ENCODE peak calls at places on chromosomes 13 and 19, in six cellular contexts. X is K562, E is GM12878, I is HCT116, O is SK-N-SH, A is HepG2. S is an unnamed sample.

GRCh38 chr13:39210961-39211534 is 172.8 kb downstream of the NHLRC3 start:
- DNase-seq in A (no peak), I (no peak), E (no peak), O (no peak), X (no peak), S (no peak)

GRCh38 chr13:111650626-111651025 is 330.2 kb downstream of the TEX29 start:
- DNase-seq in O (no peak), A (no peak), I (no peak), X (no peak), E (no peak), S (no peak)

GRCh38 chr19:51246153-51246552 is 4.7 kb upstream of the SIGLECL1 start:
- DNase-seq in A (peak), E (no peak), O (no peak), I (no peak), X (peak), S (no peak)

GRCh38 chr19:15466851-15467733 is 2.7 kb upstream of the RASAL3 start:
- DNase-seq in A (no peak), X (no peak), O (no peak), E (peak), I (no peak), S (no peak)

GRCh38 chr19:14368011-14368513 is 13.2 kb upstream of the ADGRE5 start:
- DNase-seq in I (no peak), X (peak), A (no peak), E (no peak), O (no peak), S (no peak)

GRCh38 chr19:31348416-31349159 is 648 bp downstream of the TSHZ3 start:
- DNase-seq in A (no peak), O (peak), X (no peak), E (no peak), I (no peak), S (no peak)

GRCh38 chr13:102724923-102725322 is 30.1 kb upstream of the METTL21C start:
- DNase-seq in A (peak), I (no peak), E (no peak), X (peak), O (peak), S (peak)

GRCh38 chr19:53662209-53662608 is 30.4 kb downstream of the DPRX start:
- DNase-seq in I (no peak), O (no peak), X (no peak), A (no peak), E (no peak), S (no peak)

GRCh38 chr19:49152218-49152550 is 3.0 kb downstream of the HRC start:
- DNase-seq in E (no peak), I (no peak), X (no peak), O (no peak), A (no peak), S (no peak)

GRCh38 chr19:44566984-44567383 is 37.5 kb upstream of the CEACAM20 start:
- DNase-seq in O (no peak), A (no peak), I (no peak), E (no peak), X (no peak), S (no peak)

GRCh38 chr13:24274452-24274971 is 34.9 kb upstream of the C1QTNF9 start:
- DNase-seq in A (no peak), O (no peak), I (no peak), E (peak), X (no peak), S (no peak)

GRCh38 chr19:47377208-47377701 is 28.1 kb downstream of the DHX34 start:
- DNase-seq in X (peak), O (peak), E (no peak), A (no peak), I (no peak), S (no peak)

GRCh38 chr19:10353793-10354391 is 14.5 kb upstream of the ICAM3 start:
- DNase-seq in O (peak), I (peak), E (no peak), A (no peak), X (peak), S (no peak)

GRCh38 chr19:55638864-55639359 is 1.9 kb upstream of the ZNF580 start:
- DNase-seq in O (peak), X (peak), E (no peak), I (no peak), A (peak), S (no peak)

GRCh38 chr19:49091391-49092038 is 6.3 kb downstream of the SNRNP70 start:
- DNase-seq in X (no peak), E (no peak), O (no peak), I (no peak), A (no peak), S (no peak)

GRCh38 chr19:47492137-47492533 is 8.1 kb upstream of the KPTN start:
- DNase-seq in O (no peak), A (no peak), I (no peak), E (no peak), X (no peak), S (no peak)

GRCh38 chr19:40608957-40609356 is 7.8 kb downstream of the LTBP4 start:
- DNase-seq in E (no peak), I (no peak), A (no peak), X (no peak), O (no peak), S (no peak)

GRCh38 chr19:40611900-40612698 is 10.9 kb downstream of the LTBP4 start:
- DNase-seq in A (no peak), O (no peak), X (no peak), E (no peak), I (no peak), S (no peak)

GRCh38 chr19:40609561-40610395 is 8.6 kb downstream of the LTBP4 start:
- DNase-seq in X (peak), E (peak), O (peak), I (peak), A (peak), S (peak)

GRCh38 chr19:40611096-40611495 is 9.9 kb downstream of the LTBP4 start:
- DNase-seq in O (no peak), A (no peak), I (no peak), E (no peak), X (no peak), S (no peak)

GRCh38 chr19:40610396-40611064 is 9.4 kb downstream of the LTBP4 start:
- DNase-seq in I (no peak), A (no peak), O (peak), X (no peak), E (no peak), S (peak)
- TF ChIP-seq JUND in I (no peak), A (no peak), O (no peak), X (no peak), E (no peak), S (no peak)

GRCh38 chr13:109815651-109816050 is 29.3 kb upstream of the IRS2 start:
- DNase-seq in I (no peak), O (no peak), X (no peak), A (no peak), E (no peak), S (no peak)

GRCh38 chr13:109818891-109819290 is 32.5 kb upstream of the IRS2 start:
- DNase-seq in O (no peak), A (no peak), X (no peak), E (no peak), I (no peak), S (no peak)

GRCh38 chr13:109816979-109817275 is 30.5 kb upstream of the IRS2 start:
- DNase-seq in I (no peak), A (no peak), X (no peak), E (no peak), O (no peak), S (no peak)

GRCh38 chr13:109818136-109818535 is 31.8 kb upstream of the IRS2 start:
- DNase-seq in O (no peak), I (no peak), A (no peak), X (no peak), E (no peak), S (no peak)

DNA sequence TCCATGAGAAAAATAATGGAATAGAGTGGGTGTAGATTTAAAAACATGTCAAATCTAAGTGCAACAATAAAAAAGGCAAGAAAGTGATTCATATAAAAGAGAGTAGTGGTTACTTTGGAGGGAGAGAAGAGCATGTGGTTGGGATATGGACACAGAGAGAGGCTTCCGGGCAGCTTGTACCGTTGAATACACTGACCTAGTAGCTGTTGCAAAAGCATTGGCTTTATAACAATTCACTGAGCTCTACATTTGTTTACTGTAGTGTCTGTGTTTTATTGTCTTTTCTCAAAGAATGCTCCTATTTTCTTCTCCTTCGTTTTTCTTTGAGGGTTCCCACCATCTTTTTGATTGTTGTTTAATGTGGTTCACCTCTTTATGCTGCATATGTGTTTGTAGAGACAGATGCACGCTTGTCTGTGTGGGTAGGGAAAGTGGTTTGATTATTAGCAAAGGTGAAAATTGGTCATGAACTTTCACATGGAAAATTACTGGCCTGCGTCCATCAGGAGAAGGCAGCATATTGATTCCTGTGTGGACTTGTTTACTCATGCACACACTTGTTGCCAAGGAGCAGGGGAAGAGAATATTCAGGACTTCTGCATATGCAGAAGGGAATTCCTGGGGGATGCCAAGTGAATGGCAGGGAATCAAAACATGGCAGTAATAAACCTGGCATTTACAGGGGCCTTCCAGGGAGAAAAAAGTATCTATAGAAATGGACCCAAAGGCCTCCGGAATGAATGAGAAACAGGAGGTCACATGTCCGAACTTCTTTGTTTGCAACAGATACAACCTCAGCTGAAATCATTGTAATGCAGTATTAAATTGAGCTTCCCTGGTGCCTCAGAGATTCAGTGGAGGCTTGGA is 30.0 kb upstream of the IRS2 start:
- DNase-seq in O (no peak), I (no peak), A (no peak), X (no peak), E (no peak), S (no peak)
- TF ChIP-seq JUND in O (no peak), I (no peak), A (no peak), X (no peak), E (no peak), S (no peak)

GRCh38 chr19:16888629-16889371 is at the start of gene F2RL3:
- DNase-seq in X (peak), I (no peak), E (no peak), A (no peak), O (peak), S (no peak)

GRCh38 chr19:16887353-16888265 is 1.2 kb upstream of the F2RL3 start:
- DNase-seq in A (no peak), X (peak), E (no peak), I (no peak), O (no peak), S (no peak)

GRCh38 chr19:16883518-16883917 is 5.3 kb upstream of the F2RL3 start:
- DNase-seq in E (no peak), X (no peak), O (no peak), A (no peak), I (no peak), S (no peak)

GRCh38 chr19:16885166-16885565 is 3.6 kb upstream of the F2RL3 start:
- DNase-seq in E (no peak), A (no peak), O (no peak), X (no peak), I (no peak), S (no peak)

GRCh38 chr19:16886305-16886880 is 2.4 kb upstream of the F2RL3 start:
- DNase-seq in A (peak), I (no peak), E (no peak), O (no peak), X (no peak), S (no peak)
- TF ChIP-seq JUND in A (no peak), I (no peak), E (no peak), O (no peak), X (peak), S (no peak)

GRCh38 chr13:67204731-67205130 is 25.4 kb downstream of the PCDH9 start:
- DNase-seq in I (no peak), A (no peak), X (no peak), O (no peak), E (no peak), S (peak)
- TF ChIP-seq JUND in I (no peak), A (no peak), X (no peak), O (no peak), E (no peak), S (no peak)

GRCh38 chr13:113090415-113090770 is 15.2 kb upstream of the F7 start:
- DNase-seq in I (no peak), O (no peak), X (no peak), A (no peak), E (no peak), S (no peak)
- TF ChIP-seq JUND in I (no peak), O (no peak), X (no peak), A (no peak), E (no peak), S (no peak)

GRCh38 chr13:44365899-44366298 is 7.7 kb upstream of the SERP2 start:
- DNase-seq in E (no peak), A (peak), X (no peak), I (no peak), O (no peak), S (no peak)

GRCh38 chr13:44362394-44363040 is 11.1 kb upstream of the SERP2 start:
- DNase-seq in I (no peak), E (no peak), O (no peak), X (no peak), A (no peak), S (no peak)

GRCh38 chr13:44364601-44365000 is 9.0 kb upstream of the SERP2 start:
- DNase-seq in O (no peak), X (no peak), A (peak), I (peak), E (no peak), S (no peak)

GRCh38 chr13:44364019-44364418 is 9.6 kb upstream of the SERP2 start:
- DNase-seq in A (peak), X (no peak), O (no peak), E (no peak), I (no peak), S (peak)

DNA sequence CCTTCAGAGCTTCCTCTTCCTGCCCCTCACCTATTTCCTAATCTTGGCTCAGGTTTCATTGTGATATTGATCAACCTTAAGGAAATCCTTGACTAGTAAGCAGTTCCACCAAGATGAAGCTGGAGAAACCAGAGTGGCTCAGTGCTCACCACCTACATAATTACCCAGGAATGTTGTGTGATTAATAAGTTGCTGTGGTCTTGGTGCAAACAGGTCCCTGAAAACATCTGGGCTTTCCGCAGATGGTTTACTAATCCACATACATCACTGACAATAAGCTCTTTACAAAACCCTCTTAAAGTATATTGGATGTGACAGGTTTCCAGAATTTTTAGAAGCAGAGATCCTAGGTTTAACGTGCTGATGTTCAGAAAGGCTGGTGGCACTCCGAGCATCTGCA is 8.6 kb upstream of the SERP2 start:
- DNase-seq in X (no peak), A (no peak), O (no peak), I (peak), E (no peak), S (no peak)
- TF ChIP-seq JUND in X (no peak), A (no peak), O (no peak), I (no peak), E (no peak), S (no peak)

GRCh38 chr19:41599175-41599966 is 23.4 kb downstream of the CEACAM21 start:
- DNase-seq in X (no peak), A (no peak), O (no peak), E (no peak), I (no peak), S (no peak)

GRCh38 chr19:41595258-41595889 is 19.4 kb downstream of the CEACAM21 start:
- DNase-seq in A (peak), X (peak), O (peak), I (peak), E (peak), S (peak)

GRCh38 chr19:41595890-41596280 is 19.9 kb downstream of the CEACAM21 start:
- DNase-seq in A (no peak), O (no peak), E (no peak), X (no peak), I (no peak), S (no peak)

GRCh38 chr19:41601771-41602170 is 25.1 kb downstream of the CEACAM4 start:
- DNase-seq in I (no peak), E (no peak), X (no peak), O (no peak), A (no peak), S (no peak)

GRCh38 chr19:41597600-41598041 is 21.7 kb downstream of the CEACAM21 start:
- DNase-seq in X (peak), A (peak), I (peak), O (peak), E (peak), S (peak)
- TF ChIP-seq JUND in X (peak), A (no peak), I (no peak), O (no peak), E (no peak), S (no peak)

DNA sequence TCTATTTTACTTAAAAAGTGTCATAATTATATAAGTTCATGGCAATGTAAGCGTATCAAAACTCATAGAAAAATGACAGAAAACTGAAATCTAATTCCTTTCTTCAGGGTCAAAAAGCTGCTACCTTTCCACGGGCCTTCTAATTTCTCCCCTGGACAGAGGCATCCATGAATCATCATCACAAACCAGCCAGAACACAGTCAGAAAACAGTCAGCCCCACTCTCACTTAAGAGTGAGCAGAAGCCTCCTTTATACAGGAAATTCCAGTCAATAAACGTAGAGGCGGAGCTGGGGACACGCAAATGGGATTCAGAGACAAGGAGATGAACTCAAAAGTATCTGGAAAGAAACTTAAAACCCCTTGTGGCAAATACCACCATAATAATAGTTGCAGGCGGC is 54.2 kb upstream of the ABCC4 start:
- DNase-seq in I (no peak), O (no peak), X (no peak), A (no peak), E (no peak), S (no peak)
- TF ChIP-seq JUND in I (no peak), O (no peak), X (no peak), A (no peak), E (no peak), S (no peak)

S was measured in T47D.